ENCODE peak calls at places on chromosomes 7 and 10, in six cellular contexts. One of them, this sample, is unnamed.
A peak's percentile ranks its signal among the peaks of the same experiment; 100 is the strongest.

GRCh38 chr7:8618441-8619070 is 185.1 kb downstream of the NXPH1 start:
- DNase-seq in stimulated activated CD4-positive, alpha-beta T cell treated with anti-CD3 and anti-CD28 coated beads, Interleukin-15, amount 100 ng/mL, for 24 hours: no peak
- DNase-seq in T-helper 2 cell: no peak
- DNase-seq in NCI-H748 treated with DMSO at 0.1 percent for 48 hours: no peak
- DNase-seq in A549: no peak
- DNase-seq in IMR-90: no peak
- DNase-seq in this sample: no peak

GRCh38 chr10:119030421-119031250 is 1.1 kb downstream of the NANOS1 start:
- DNase-seq in T-helper 2 cell: no peak
- DNase-seq in NCI-H748 treated with DMSO at 0.1 percent for 48 hours: peak; percentile 13
- DNase-seq in IMR-90: peak; percentile 47
- DNase-seq in stimulated activated CD4-positive, alpha-beta T cell treated with anti-CD3 and anti-CD28 coated beads, Interleukin-15, amount 100 ng/mL, for 24 hours: peak; percentile 74
- DNase-seq in A549: no peak
- DNase-seq in this sample: peak; percentile 77

GRCh38 chr7:90119178-90119971 is 34.9 kb upstream of the STEAP1 start:
- DNase-seq in A549: no peak
- DNase-seq in IMR-90: peak; percentile 1
- DNase-seq in T-helper 2 cell: no peak
- DNase-seq in NCI-H748 treated with DMSO at 0.1 percent for 48 hours: peak; percentile 44
- DNase-seq in stimulated activated CD4-positive, alpha-beta T cell treated with anti-CD3 and anti-CD28 coated beads, Interleukin-15, amount 100 ng/mL, for 24 hours: peak; percentile 54
- DNase-seq in this sample: peak; percentile 33

GRCh38 chr10:69936091-69936490 is 116.6 kb upstream of the MACROH2A2 start:
- DNase-seq in T-helper 2 cell: no peak
- DNase-seq in IMR-90: no peak
- DNase-seq in A549: no peak
- DNase-seq in NCI-H748 treated with DMSO at 0.1 percent for 48 hours: no peak
- DNase-seq in stimulated activated CD4-positive, alpha-beta T cell treated with anti-CD3 and anti-CD28 coated beads, Interleukin-15, amount 100 ng/mL, for 24 hours: peak; percentile 10
- DNase-seq in this sample: no peak

GRCh38 chr7:29255839-29256782 is 61.5 kb downstream of the CHN2 start:
- DNase-seq in stimulated activated CD4-positive, alpha-beta T cell treated with anti-CD3 and anti-CD28 coated beads, Interleukin-15, amount 100 ng/mL, for 24 hours: no peak
- DNase-seq in NCI-H748 treated with DMSO at 0.1 percent for 48 hours: no peak
- DNase-seq in IMR-90: no peak
- DNase-seq in T-helper 2 cell: no peak
- DNase-seq in A549: no peak
- DNase-seq in this sample: no peak

GRCh38 chr10:124598196-124598595 is 136.6 kb downstream of the LHPP start:
- DNase-seq in stimulated activated CD4-positive, alpha-beta T cell treated with anti-CD3 and anti-CD28 coated beads, Interleukin-15, amount 100 ng/mL, for 24 hours: no peak
- DNase-seq in IMR-90: no peak
- DNase-seq in A549: no peak
- DNase-seq in NCI-H748 treated with DMSO at 0.1 percent for 48 hours: no peak
- DNase-seq in T-helper 2 cell: no peak
- DNase-seq in this sample: no peak

GRCh38 chr7:53302511-53303246 is 267.2 kb downstream of the POM121L12 start:
- DNase-seq in T-helper 2 cell: no peak
- DNase-seq in A549: no peak
- DNase-seq in IMR-90: no peak
- DNase-seq in NCI-H748 treated with DMSO at 0.1 percent for 48 hours: no peak
- DNase-seq in stimulated activated CD4-positive, alpha-beta T cell treated with anti-CD3 and anti-CD28 coated beads, Interleukin-15, amount 100 ng/mL, for 24 hours: no peak
- DNase-seq in this sample: no peak

GRCh38 chr10:930415-931325 is 835 bp downstream of the LARP4B start:
- DNase-seq in IMR-90: peak; percentile 30
- DNase-seq in stimulated activated CD4-positive, alpha-beta T cell treated with anti-CD3 and anti-CD28 coated beads, Interleukin-15, amount 100 ng/mL, for 24 hours: peak; percentile 40
- DNase-seq in A549: peak; percentile 50
- DNase-seq in NCI-H748 treated with DMSO at 0.1 percent for 48 hours: peak; percentile 7
- DNase-seq in T-helper 2 cell: no peak
- DNase-seq in this sample: peak; percentile 18

GRCh38 chr10:84537447-84537931 is 209.1 kb downstream of the CCSER2 start:
- DNase-seq in IMR-90: peak; percentile 59
- DNase-seq in stimulated activated CD4-positive, alpha-beta T cell treated with anti-CD3 and anti-CD28 coated beads, Interleukin-15, amount 100 ng/mL, for 24 hours: peak; percentile 34
- DNase-seq in T-helper 2 cell: no peak
- DNase-seq in A549: peak; percentile 67
- DNase-seq in NCI-H748 treated with DMSO at 0.1 percent for 48 hours: peak; percentile 59
- DNase-seq in this sample: peak; percentile 72